ENCODE peak calls at places on chromosomes 12 and 14, in four cellular contexts. K, U, A and Y are unnamed samples.

GRCh38 chr14:60116181-60116580 is 24.5 kb downstream of the PCNX4 start:
- DNase-seq in K (no peak), U (no peak), A (no peak), Y (peak)

GRCh38 chr14:104364830-104365229 is 214.7 kb upstream of the C14orf180 start:
- DNase-seq in K (no peak), U (no peak), A (no peak), Y (no peak)

GRCh38 chr12:115798309-115798917 is 479.1 kb downstream of the MED13L start:
- DNase-seq in K (no peak), U (no peak), A (no peak), Y (no peak)

GRCh38 chr14:69484444-69485113 is at the start of gene PLEKHD1:
- DNase-seq in K (peak), U (no peak), A (no peak), Y (no peak)

GRCh38 chr14:76337619-76338545 is 38.1 kb upstream of the ESRRB start:
- DNase-seq in K (no peak), U (no peak), A (no peak), Y (no peak)

GRCh38 chr12:68264864-68265256 is 11.5 kb upstream of the IL22 start:
- DNase-seq in K (no peak), U (no peak), A (no peak), Y (peak)

GRCh38 chr12:7145671-7146070 is 15.5 kb downstream of the CLSTN3 start:
- DNase-seq in K (no peak), U (no peak), A (no peak), Y (no peak)

GRCh38 chr12:6141048-6141447 is 16.6 kb upstream of the VWF start:
- DNase-seq in K (no peak), U (peak), A (peak), Y (peak)

GRCh38 chr12:18753481-18754117 is 15.7 kb downstream of the CAPZA3 start:
- DNase-seq in K (peak), U (no peak), A (no peak), Y (peak)

GRCh38 chr14:37819155-37820015 is 224.0 kb downstream of the TTC6 start:
- DNase-seq in K (no peak), U (no peak), A (no peak), Y (peak)

GRCh38 chr12:65510584-65511050 is 232.1 kb downstream of the MSRB3 start:
- DNase-seq in K (peak), U (no peak), A (no peak), Y (peak)

GRCh38 chr12:6542209-6543009 is 8.1 kb downstream of the GAPDH start:
- DNase-seq in K (no peak), U (no peak), A (no peak), Y (no peak)

GRCh38 chr14:57732886-57733285 is 133.0 kb downstream of the SLC35F4 start:
- DNase-seq in K (no peak), U (no peak), A (no peak), Y (peak)

GRCh38 chr12:103879048-103879692 is 38.1 kb upstream of the NT5DC3 start:
- DNase-seq in K (no peak), U (no peak), A (no peak), Y (no peak)

GRCh38 chr12:69052613-69053408 is 119.8 kb upstream of the CPM start:
- DNase-seq in K (no peak), U (no peak), A (no peak), Y (peak)

GRCh38 chr14:51780741-51781140 is 79.7 kb upstream of the GNG2 start:
- DNase-seq in K (peak), U (no peak), A (no peak), Y (peak)

GRCh38 chr14:65222434-65222833 is 120.1 kb upstream of the MAX start:
- DNase-seq in K (peak), U (peak), A (no peak), Y (peak)

GRCh38 chr14:25620515-25620914 is 570.6 kb upstream of the STXBP6 start:
- DNase-seq in K (no peak), U (no peak), A (no peak), Y (no peak)

GRCh38 chr12:122009741-122010140 is 11.9 kb upstream of the BCL7A start:
- DNase-seq in K (no peak), U (peak), A (no peak), Y (no peak)

GRCh38 chr12:27818421-27818918 is 38.4 kb upstream of the MANSC4 start:
- DNase-seq in K (no peak), U (no peak), A (no peak), Y (no peak)

GRCh38 chr12:121214171-121214777 is 4.3 kb downstream of the P2RX4 start:
- DNase-seq in K (no peak), U (no peak), A (no peak), Y (peak)

GRCh38 chr12:55703288-55703687 is 4.4 kb downstream of the ITGA7 start:
- DNase-seq in K (no peak), U (no peak), A (no peak), Y (no peak)

GRCh38 chr12:124732275-124733075 is 131.2 kb downstream of the SCARB1 start:
- DNase-seq in K (no peak), U (no peak), A (no peak), Y (peak)

GRCh38 chr12:126910570-126910969 is 1356.4 kb upstream of the TMEM132C start:
- DNase-seq in K (no peak), U (no peak), A (no peak), Y (no peak)

GRCh38 chr12:105257321-105257728 is 21.4 kb upstream of the APPL2 start:
- DNase-seq in K (no peak), U (no peak), A (no peak), Y (peak)

GRCh38 chr12:3797649-3798048 is 44.7 kb upstream of the CRACR2A start:
- DNase-seq in K (no peak), U (no peak), A (no peak), Y (no peak)

GRCh38 chr12:121800694-121801600 is 2.9 kb upstream of the SETD1B start:
- DNase-seq in K (peak), U (peak), A (peak), Y (peak)

GRCh38 chr12:87836190-87836589 is 193.0 kb downstream of the C12orf50 start:
- DNase-seq in K (peak), U (no peak), A (no peak), Y (no peak)

GRCh38 chr12:64780531-64781373 is 21.5 kb upstream of the GNS start:
- DNase-seq in K (peak), U (no peak), A (no peak), Y (no peak)

GRCh38 chr14:74593241-74593985 is 18.6 kb downstream of the LTBP2 start:
- DNase-seq in K (no peak), U (no peak), A (no peak), Y (peak)

GRCh38 chr12:1662761-1663439 is 28.0 kb upstream of the ADIPOR2 start:
- DNase-seq in K (peak), U (no peak), A (no peak), Y (peak)

GRCh38 chr12:1657616-1658167 is 28.7 kb downstream of the WNT5B start:
- DNase-seq in K (no peak), U (no peak), A (no peak), Y (no peak)

GRCh38 chr12:1663440-1664132 is 27.3 kb upstream of the ADIPOR2 start:
- DNase-seq in K (no peak), U (no peak), A (no peak), Y (no peak)

GRCh38 chr12:1661553-1662335 is 29.1 kb upstream of the ADIPOR2 start:
- DNase-seq in K (peak), U (peak), A (peak), Y (peak)

DNA sequence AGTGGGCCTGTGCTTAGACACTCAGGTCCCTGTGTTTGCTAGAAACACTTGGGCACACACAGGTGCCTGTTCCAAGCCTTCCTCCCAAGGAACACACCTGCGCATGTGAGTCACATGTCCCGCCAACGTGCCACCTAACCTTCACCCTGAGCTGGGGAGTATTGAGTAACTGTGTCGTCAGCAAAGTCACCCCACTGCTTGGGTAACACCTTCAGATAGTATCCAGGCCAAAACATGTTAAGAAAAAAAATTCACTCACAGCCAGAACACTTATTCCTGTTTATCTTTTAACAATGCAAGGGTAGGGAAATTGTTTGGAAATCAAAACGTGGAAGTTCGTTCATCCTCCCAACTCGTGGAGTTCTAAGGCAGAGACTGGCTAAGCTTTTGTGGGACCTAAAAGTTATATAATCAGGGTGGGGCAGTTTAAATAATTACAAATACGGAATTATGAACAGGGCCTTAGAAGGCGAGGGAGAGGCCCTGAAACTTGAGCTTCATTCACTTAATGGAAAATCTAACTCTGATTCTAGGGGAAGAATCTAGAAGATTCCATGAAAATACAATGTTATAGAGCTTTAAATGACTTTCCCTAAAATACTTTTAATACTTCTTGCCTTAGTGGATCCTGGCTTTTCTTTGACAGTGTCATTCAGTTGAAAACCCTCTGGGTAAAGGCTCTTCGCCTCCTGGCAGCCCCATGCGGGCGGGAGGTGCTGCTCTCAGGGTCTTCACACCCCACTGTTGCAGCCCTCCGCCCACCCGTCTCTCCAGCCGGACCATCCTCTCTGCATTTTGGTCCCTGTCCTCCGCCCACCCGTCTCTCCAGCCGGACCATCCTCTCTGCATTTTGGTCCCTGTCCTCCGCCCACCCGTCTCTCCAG is 30.3 kb upstream of the ADIPOR2 start:
- DNase-seq in K (no peak), U (no peak), A (peak), Y (peak)
- H3K4me3 ChIP-seq in K (peak), U (no peak), A (no peak), Y (no peak)

GRCh38 chr12:11812558-11813421 is 163.3 kb downstream of the ETV6 start:
- DNase-seq in K (peak), U (peak), A (no peak), Y (peak)
- H3K4me3 ChIP-seq in K (peak), U (peak), A (no peak), Y (peak)

DNA sequence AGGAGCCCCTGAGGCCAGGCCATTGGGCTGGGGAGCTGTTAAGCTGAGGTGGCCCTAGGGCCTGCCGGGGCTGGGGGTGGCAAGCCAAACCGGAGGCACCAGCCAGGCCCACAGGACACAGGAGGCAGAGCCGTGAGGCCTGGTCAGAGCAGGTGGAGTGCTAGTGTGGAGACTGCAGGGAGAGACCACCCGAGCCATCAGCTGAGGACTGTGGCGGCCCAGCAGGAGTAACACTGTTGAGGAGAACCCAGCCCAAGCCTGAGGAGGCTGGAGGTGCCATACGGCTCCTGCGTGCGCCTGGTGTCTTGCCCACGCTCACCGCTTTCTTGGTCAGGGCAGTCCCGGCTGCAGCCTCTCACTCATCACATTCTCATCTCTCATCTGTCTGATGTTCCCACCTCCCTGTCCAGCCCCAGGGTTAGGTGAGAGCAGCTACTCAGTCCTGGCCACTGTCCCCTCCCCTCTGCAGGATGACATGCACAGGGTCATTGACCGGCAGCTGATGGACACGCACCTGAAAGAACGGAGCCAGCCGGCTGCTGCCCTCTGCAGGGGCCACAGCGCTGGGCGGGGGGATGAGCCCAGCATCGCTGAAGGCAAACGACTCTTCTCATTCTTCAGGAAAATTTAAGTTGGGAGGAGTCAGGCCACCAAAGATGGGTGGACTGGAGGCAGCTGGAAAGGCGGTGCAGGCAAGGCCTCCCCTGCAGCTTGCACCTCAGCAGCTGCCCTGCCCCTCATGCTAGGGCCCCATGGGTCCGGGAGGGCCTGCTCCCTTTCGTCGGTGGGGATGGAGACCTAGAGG is 23.8 kb downstream of the RAB35 start:
- DNase-seq in K (peak), U (no peak), A (no peak), Y (no peak)
- H3K4me3 ChIP-seq in K (no peak), U (no peak), A (no peak), Y (no peak)

GRCh38 chr12:48004941-48005749 is 869 bp upstream of the COL2A1 start:
- DNase-seq in K (peak), U (no peak), A (no peak), Y (no peak)
- H3K4me3 ChIP-seq in K (peak), U (no peak), A (no peak), Y (no peak)

DNA sequence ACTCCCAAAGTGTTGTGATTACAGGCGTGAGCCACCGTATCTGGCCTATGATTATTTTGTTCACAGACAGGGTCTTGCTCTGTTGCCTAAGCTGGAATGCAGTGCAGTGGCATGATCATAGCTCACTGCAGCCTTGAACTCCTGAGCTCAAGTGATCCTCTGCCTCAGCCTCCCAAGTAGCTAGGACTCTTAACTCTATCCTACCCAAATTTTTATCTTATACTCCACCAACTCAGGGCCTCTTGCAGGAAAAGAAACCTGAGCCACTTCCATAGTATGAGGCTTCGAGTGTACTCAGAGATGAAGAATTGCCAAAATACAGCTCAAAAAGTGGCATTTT is 828 bp downstream of the MMAB start:
- DNase-seq in K (no peak), U (no peak), A (no peak), Y (no peak)
- H3K4me3 ChIP-seq in K (peak), U (peak), A (no peak), Y (peak)

GRCh38 chr14:105490572-105491365 is at the start of gene TEDC1:
- DNase-seq in K (peak), U (peak), A (peak), Y (peak)

GRCh38 chr14:105493921-105494605 is 3.0 kb downstream of the TEDC1 start:
- DNase-seq in K (no peak), U (no peak), A (no peak), Y (no peak)

GRCh38 chr14:105492966-105493871 is 2.2 kb downstream of the TEDC1 start:
- DNase-seq in K (no peak), U (no peak), A (no peak), Y (no peak)

GRCh38 chr14:105491366-105492006 is 440 bp downstream of the TEDC1 start:
- DNase-seq in K (peak), U (peak), A (peak), Y (peak)

DNA sequence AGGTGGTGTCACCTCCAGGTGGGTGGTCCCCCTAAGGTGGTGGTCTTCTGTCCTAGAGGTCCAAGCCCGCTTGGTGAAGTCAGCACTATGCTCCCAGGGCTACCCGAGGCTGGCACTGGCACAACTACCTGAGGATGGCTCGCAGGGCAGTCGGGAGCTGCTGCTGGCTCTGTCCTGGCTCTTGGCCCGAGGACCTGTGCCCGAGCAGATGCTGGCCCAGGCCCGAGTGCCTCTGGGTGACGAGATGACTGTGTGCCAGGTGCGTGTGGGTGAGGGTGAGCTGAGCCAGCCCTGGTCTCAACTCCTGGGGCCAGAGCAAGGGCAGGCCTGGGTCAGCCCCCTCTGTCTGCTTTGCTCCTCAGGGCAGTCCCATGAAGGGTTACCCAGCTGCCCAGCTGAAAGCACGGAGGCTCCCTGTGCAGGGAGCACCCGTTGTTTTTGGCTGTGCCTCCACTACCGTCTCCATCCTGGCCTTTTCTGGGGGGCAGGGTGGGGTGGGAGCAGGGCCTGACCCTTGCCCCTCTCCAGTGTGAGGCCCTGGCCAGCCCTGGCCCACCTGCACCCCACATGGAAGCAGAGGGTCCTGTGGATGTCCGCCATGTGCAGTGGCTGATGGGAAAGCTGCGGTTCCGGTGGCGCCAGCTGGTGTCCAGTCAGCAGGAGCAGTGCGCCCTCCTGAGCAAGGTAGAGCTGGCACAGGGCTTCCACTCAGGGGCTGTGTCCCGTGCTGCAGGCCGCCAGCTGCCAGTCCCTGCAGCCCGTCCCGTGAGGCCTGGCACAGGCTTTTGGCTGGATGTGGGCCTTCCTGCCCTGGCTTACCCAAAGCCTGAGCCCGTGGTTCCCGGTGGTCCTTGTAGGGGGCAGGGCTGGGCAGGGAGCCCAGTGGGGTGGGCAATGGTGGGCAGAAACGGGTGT is 1.3 kb downstream of the TEDC1 start:
- DNase-seq in K (no peak), U (no peak), A (peak), Y (no peak)
- H3K4me3 ChIP-seq in K (peak), U (peak), A (no peak), Y (no peak)

GRCh38 chr12:57479376-57480115 is at the start of gene ARHGAP9:
- DNase-seq in K (no peak), U (peak), A (no peak), Y (peak)

GRCh38 chr12:57476993-57477709 is 2.5 kb downstream of the ARHGAP9 start:
- DNase-seq in K (no peak), U (peak), A (no peak), Y (no peak)

GRCh38 chr12:57476162-57476992 is 3.3 kb downstream of the ARHGAP9 start:
- DNase-seq in K (no peak), U (peak), A (no peak), Y (no peak)

GRCh38 chr12:57479043-57479375 is 657 bp downstream of the ARHGAP9 start:
- DNase-seq in K (no peak), U (peak), A (no peak), Y (no peak)

GRCh38 chr12:57477710-57478681 is 1.7 kb downstream of the ARHGAP9 start:
- DNase-seq in K (no peak), U (peak), A (no peak), Y (peak)
- H3K4me3 ChIP-seq in K (no peak), U (peak), A (no peak), Y (no peak)